ENCODE peak calls at places on chromosome 15, in eight cellular contexts. N is PC-9; J is gastrocnemius medialis; S is iPS DF 6.9; D is neural progenitor cell; O is hepatocyte; X is GM23248; T is CD8-positive, alpha-beta memory T cell. G is an unnamed sample. For H3K9me3 and H3K27me3, the result is how much of the 10 kb centered on the place peaks cover.

GRCh38 chr15:41501961-41502786 is 8.5 kb downstream of the ITPKA start:
- DNase-seq in N (no peak), S (no peak), T (peak), D (peak), X (peak), O (no peak), J (no peak), G (peak)

GRCh38 chr15:42157381-42157780 is 945 bp upstream of the PLA2G4F start:
- DNase-seq in S (no peak), N (no peak), T (no peak), J (no peak), O (no peak), X (no peak), D (no peak), G (no peak)

GRCh38 chr15:77839970-77840609 is 207.4 kb upstream of the LINGO1 start:
- DNase-seq in J (no peak), O (no peak), D (no peak), N (no peak), S (no peak), X (no peak), T (no peak), G (peak)

GRCh38 chr15:28043625-28044520 is 55.2 kb downstream of the OCA2 start:
- DNase-seq in O (peak), S (no peak), N (no peak), T (no peak), X (no peak), D (no peak), J (no peak), G (no peak)

GRCh38 chr15:100383302-100384107 is 41.7 kb upstream of the ADAMTS17 start:
- DNase-seq in J (no peak), S (no peak), O (peak), D (peak), N (peak), X (peak), T (peak), G (peak)

GRCh38 chr15:101324513-101325177 is 29.6 kb upstream of the SNRPA1 start:
- DNase-seq in N (no peak), D (no peak), J (no peak), X (no peak), S (no peak), O (peak), T (no peak), G (peak)

GRCh38 chr15:52295421-52295991 is at the start of gene MYO5C:
- DNase-seq in J (peak), D (peak), O (peak), N (peak), S (peak), T (no peak), X (peak), G (peak)

GRCh38 chr15:77481670-77482069 is 61.0 kb downstream of the HMG20A start:
- DNase-seq in N (no peak), T (no peak), X (peak), J (no peak), O (no peak), D (no peak), S (no peak), G (no peak)

GRCh38 chr15:55661431-55661830 is 73.3 kb upstream of the PYGO1 start:
- DNase-seq in S (peak), T (no peak), X (no peak), N (no peak), O (peak), J (no peak), D (peak), G (no peak)

GRCh38 chr15:25739687-25740121 is 123.4 kb downstream of the ATP10A start:
- DNase-seq in T (no peak), X (peak), J (no peak), D (peak), N (no peak), O (peak), S (no peak), G (peak)

GRCh38 chr15:68543546-68544008 is 35.2 kb upstream of the CORO2B start:
- DNase-seq in T (no peak), X (peak), O (no peak), S (no peak), N (no peak), J (no peak), D (no peak), G (no peak)

GRCh38 chr15:57537951-57538506 is 53.7 kb upstream of the MYZAP start:
- DNase-seq in X (no peak), J (no peak), N (no peak), T (no peak), S (no peak), O (no peak), D (no peak), G (no peak)

GRCh38 chr15:90681480-90681879 is 35.7 kb upstream of the BLM start:
- DNase-seq in S (no peak), N (peak), J (peak), X (peak), O (no peak), D (no peak), T (no peak), G (no peak)

GRCh38 chr15:98513428-98513991 is 134.8 kb upstream of the IGF1R start:
- DNase-seq in D (no peak), J (no peak), N (no peak), T (no peak), X (no peak), O (no peak), S (no peak), G (no peak)

GRCh38 chr15:50137893-50138292 is 18.9 kb upstream of the ATP8B4 start:
- DNase-seq in O (no peak), D (no peak), T (no peak), S (no peak), J (no peak), X (peak), N (no peak), G (no peak)

GRCh38 chr15:31487811-31488436 is 161.3 kb downstream of the KLF13 start:
- DNase-seq in T (no peak), X (peak), S (no peak), N (no peak), D (no peak), O (no peak), J (peak), G (peak)

GRCh38 chr15:67033521-67033920 is 31.9 kb upstream of the SMAD3 start:
- DNase-seq in O (no peak), J (no peak), S (no peak), T (peak), D (peak), N (no peak), X (no peak), G (peak)

GRCh38 chr15:25775317-25775912 is 87.7 kb downstream of the ATP10A start:
- DNase-seq in T (no peak), J (peak), N (no peak), X (peak), S (no peak), O (peak), D (peak), G (peak)

GRCh38 chr15:48941913-48942312 is 21.8 kb downstream of the SHC4 start:
- DNase-seq in N (no peak), O (no peak), T (no peak), J (no peak), D (no peak), S (no peak), X (no peak), G (no peak)

GRCh38 chr15:88628018-88628673 is 7.0 kb downstream of the AEN start:
- DNase-seq in T (no peak), J (no peak), S (no peak), D (no peak), N (no peak), X (no peak), O (no peak), G (no peak)

GRCh38 chr15:89307046-89307587 is 27.5 kb downstream of the POLG start:
- DNase-seq in N (no peak), T (no peak), X (peak), S (no peak), O (no peak), D (no peak), J (no peak), G (no peak)

GRCh38 chr15:24223739-24224138 is 451.8 kb upstream of the NPAP1 start:
- DNase-seq in J (no peak), X (no peak), D (no peak), N (no peak), O (no peak), S (no peak), T (no peak), G (no peak)

GRCh38 chr15:77983091-77983707 is 94.3 kb downstream of the TBC1D2B start:
- DNase-seq in N (no peak), D (no peak), X (no peak), O (no peak), S (no peak), J (no peak), T (no peak), G (no peak)

GRCh38 chr15:41581110-41581509 is 22.1 kb downstream of the TYRO3 start:
- DNase-seq in T (no peak), S (no peak), D (no peak), N (peak), O (peak), X (peak), J (no peak), G (peak)

GRCh38 chr15:52419494-52419893 is 109.2 kb downstream of the MYO5A start:
- DNase-seq in T (no peak), O (no peak), S (no peak), N (no peak), J (no peak), X (no peak), D (no peak), G (no peak)

GRCh38 chr15:31275331-31276262 is 51.0 kb upstream of the KLF13 start:
- DNase-seq in X (no peak), S (no peak), N (no peak), J (no peak), T (peak), O (no peak), D (peak), G (no peak)

GRCh38 chr15:25773248-25773647 is 89.9 kb downstream of the ATP10A start:
- DNase-seq in O (no peak), S (no peak), D (no peak), J (no peak), T (no peak), N (no peak), X (no peak), G (no peak)

GRCh38 chr15:77816983-77817382 is 184.3 kb upstream of the LINGO1 start:
- DNase-seq in J (no peak), S (no peak), T (no peak), N (no peak), D (peak), X (no peak), O (no peak), G (no peak)

GRCh38 chr15:77415450-77416448 is 4.2 kb downstream of the PEAK1 start:
- DNase-seq in S (no peak), D (no peak), X (peak), O (no peak), N (no peak), J (peak), T (no peak), G (no peak)

GRCh38 chr15:95085056-95085455 is 853.7 kb downstream of the MCTP2 start:
- DNase-seq in D (no peak), N (no peak), S (no peak), O (peak), J (no peak), T (no peak), X (no peak), G (no peak)

GRCh38 chr15:80982205-80982604 is 7.4 kb downstream of the MESD start:
- DNase-seq in X (no peak), O (no peak), J (no peak), T (no peak), N (no peak), S (no peak), D (no peak), G (no peak)

GRCh38 chr15:68816795-68817303 is 3.8 kb downstream of the ANP32A start:
- DNase-seq in N (no peak), S (no peak), D (no peak), J (no peak), X (peak), O (peak), T (no peak), G (no peak)

GRCh38 chr15:85642693-85643058 is 152.0 kb downstream of the KLHL25 start:
- DNase-seq in X (peak), T (no peak), O (peak), J (peak), S (no peak), D (no peak), N (no peak), G (no peak)

GRCh38 chr15:26392956-26393355 is 379.9 kb downstream of the GABRB3 start:
- DNase-seq in X (no peak), T (no peak), D (no peak), J (no peak), N (no peak), S (no peak), O (no peak), G (no peak)

GRCh38 chr15:78247895-78248294 is 13.5 kb upstream of the ACSBG1 start:
- DNase-seq in S (no peak), D (no peak), X (no peak), T (no peak), N (no peak), O (no peak), J (no peak), G (no peak)

DNA sequence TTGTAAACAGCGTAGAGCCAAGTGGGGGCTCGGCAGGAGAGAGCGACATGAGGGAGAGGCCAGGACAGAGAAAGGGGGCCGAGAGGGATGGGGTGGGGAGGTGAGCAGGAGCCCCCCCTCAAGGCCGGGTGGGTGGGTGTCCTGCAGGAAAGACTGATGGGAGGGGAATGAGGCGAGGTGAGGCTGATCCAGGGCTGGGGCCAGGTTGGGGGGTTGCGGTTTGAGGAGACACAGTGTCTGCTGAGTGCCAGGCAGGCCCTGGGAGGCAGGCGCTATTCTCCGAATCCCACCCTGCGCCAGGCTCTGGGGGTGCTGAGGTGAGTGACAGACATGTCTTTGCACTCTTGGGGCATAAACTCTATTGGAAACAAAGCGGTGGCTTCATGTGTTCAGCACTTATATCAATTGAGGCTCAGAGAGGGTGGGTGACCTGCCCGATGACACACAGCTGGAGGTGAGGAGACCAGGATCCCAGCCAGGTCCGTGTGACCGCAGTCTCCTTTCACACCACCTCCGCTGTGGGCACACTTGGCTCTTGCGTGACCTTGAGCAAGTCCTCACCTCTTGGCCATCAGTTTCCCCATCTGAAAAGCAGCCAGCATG is 19.7 kb upstream of the CSPG4 start:
- DNase-seq in X (no peak), J (no peak), O (no peak), N (no peak), T (peak), S (no peak), D (no peak), G (no peak)
- H3K27ac ChIP-seq in X (no peak), J (no peak), O (peak), N (no peak), T (no peak), S (no peak), D (no peak), G (no peak)

GRCh38 chr15:86645861-86646393 is 566.3 kb downstream of the AGBL1 start:
- DNase-seq in N (no peak), J (no peak), S (no peak), X (no peak), D (no peak), O (no peak), T (no peak), G (no peak)

GRCh38 chr15:86649277-86649676 is 569.6 kb downstream of the AGBL1 start:
- DNase-seq in J (no peak), S (no peak), N (no peak), T (no peak), X (no peak), O (no peak), D (no peak), G (no peak)

GRCh38 chr15:86653344-86654192 is 573.9 kb downstream of the AGBL1 start:
- DNase-seq in S (no peak), D (no peak), J (no peak), X (no peak), T (no peak), O (no peak), N (no peak), G (no peak)

GRCh38 chr15:86647810-86648440 is 568.3 kb downstream of the AGBL1 start:
- DNase-seq in N (no peak), D (no peak), X (no peak), J (no peak), S (no peak), T (no peak), O (no peak), G (no peak)

GRCh38 chr15:86650084-86650483 is 570.4 kb downstream of the AGBL1 start:
- DNase-seq in J (no peak), X (peak), D (no peak), N (no peak), S (no peak), T (no peak), O (no peak), G (no peak)
- H3K9me3 ChIP-seq in J (under half), X (under half), D (under half), N (under half), S (under half), T (under half), O (under half), G (under half)

GRCh38 chr15:59904450-59904979 is 99.6 kb upstream of the FOXB1 start:
- DNase-seq in X (no peak), J (no peak), O (no peak), T (no peak), S (no peak), N (no peak), D (no peak), G (peak)
- H3K27me3 ChIP-seq in X (under half), J (under half), O (half or more), T (under half), S (under half), N (under half), D (under half), G (under half)

DNA sequence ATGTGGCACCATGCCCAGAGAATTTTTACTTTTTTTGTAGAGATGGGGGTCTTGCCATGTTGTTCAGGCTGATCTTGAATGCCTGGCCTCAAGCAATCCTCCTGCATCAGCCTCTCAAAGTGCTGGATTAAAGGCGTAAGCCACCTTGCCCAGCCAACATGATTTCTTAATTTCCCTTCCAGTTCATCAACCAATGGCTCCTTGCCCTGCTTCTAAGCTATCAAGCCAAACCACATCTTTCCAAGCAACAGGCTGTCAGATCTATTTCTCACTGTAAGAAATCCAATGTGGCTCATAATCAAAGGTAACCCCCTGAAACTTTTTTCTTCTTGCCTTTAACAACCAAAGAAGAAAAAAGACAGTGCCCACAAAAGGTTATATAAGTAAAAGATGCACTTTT is 204.2 kb upstream of the ICE2 start:
- DNase-seq in D (no peak), X (no peak), T (no peak), O (no peak), J (no peak), S (no peak), N (no peak), G (no peak)
- H3K27ac ChIP-seq in D (no peak), X (no peak), T (no peak), O (no peak), J (peak), S (no peak), N (no peak), G (no peak)

GRCh38 chr15:22263738-22264137 is 183.4 kb downstream of the OR4M2 start:
- DNase-seq in T (no peak), D (no peak), X (no peak), J (no peak), N (no peak), O (no peak), S (no peak), G (no peak)
- H3K9me3 ChIP-seq in T (under half), D (under half), X (under half), J (under half), N (under half), O (under half), S (under half), G (half or more)

DNA sequence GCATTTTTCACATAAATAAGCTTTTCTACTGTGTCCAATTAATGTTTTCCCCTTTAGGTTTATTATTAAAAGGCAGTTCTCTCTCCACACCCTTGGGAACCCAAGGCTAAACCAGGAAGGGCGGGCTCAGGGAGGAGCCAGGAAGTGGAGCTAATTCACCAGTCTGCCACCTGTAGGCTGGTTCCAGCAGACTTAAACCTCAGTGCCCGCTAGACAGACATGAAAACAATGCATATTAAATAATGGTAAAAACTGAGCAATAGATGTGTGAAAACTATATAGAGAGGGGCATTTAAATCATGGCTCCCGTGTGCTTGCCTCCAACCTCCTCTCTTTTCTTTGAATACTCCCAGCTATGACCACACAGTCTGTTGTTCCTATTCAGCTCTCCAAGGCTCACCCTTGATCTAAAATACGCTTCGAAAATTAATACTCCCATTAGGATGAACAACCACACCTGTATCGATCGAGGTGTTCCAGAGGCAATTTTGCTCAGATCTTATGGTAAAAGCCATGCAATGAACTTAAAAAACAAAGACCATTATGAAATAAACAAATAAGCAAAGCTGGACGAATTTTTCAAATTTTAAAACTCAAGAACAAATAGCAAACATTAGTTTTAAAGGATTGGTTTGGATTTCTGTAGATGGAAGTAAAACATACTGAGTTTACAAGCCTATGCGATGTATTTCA is 253.3 kb downstream of the TJP1 start:
- DNase-seq in X (peak), N (no peak), J (no peak), T (no peak), S (no peak), O (peak), D (peak), G (peak)
- H3K27me3 ChIP-seq in X (half or more), N (under half), J (under half), T (under half), S (under half), O (half or more), D (half or more), G (under half)

G was measured in endodermal cell.